ENCODE peak calls at places on chromosomes 11 and 22, in nine cellular contexts. S is nucleus accumbens; P is endothelial cell; Q is bronchial epithelial cell; W is RCC 7860; Z is stimulated activated naive CD8-positive, alpha-beta T cell treated with anti-CD3 and anti-CD28 coated beads, Interleukin-15, Interleukin-2, amounts not matched to agents 100 U/mL and 50 U/mL, for 24 hours; X is mesendoderm; H is uterus; C is activated T-helper 1 cell treated with anti-CD3 and anti-CD28 coated beads, Interleukin-12 subunit alpha, Interleukin-12 subunit beta, Interleukin-2, Interleukin-4 antibody, amounts not matched to agents 30 ng/mL and 10 ng/mL and 1 ng/mL, durations not matched to agents 14 hours and 24 hours and 36 hours. K is an unnamed sample.

GRCh38 chr11:85694385-85694980 is 8.5 kb upstream of the CCDC89 start:
- DNase-seq in S (no peak), P (no peak), Q (peak), W (no peak), Z (no peak), X (peak), H (no peak), C (no peak), K (peak)

GRCh38 chr22:38782402-38783094 is 11.4 kb downstream of the DNAL4 start:
- DNase-seq in S (no peak), P (no peak), Q (no peak), W (no peak), Z (no peak), X (peak), H (no peak), C (no peak), K (no peak)

GRCh38 chr11:118641463-118642019 is 34.1 kb downstream of the PHLDB1 start:
- DNase-seq in S (no peak), P (no peak), Q (peak), W (no peak), Z (no peak), X (no peak), H (no peak), C (no peak), K (no peak)

GRCh38 chr22:49325531-49326395 is 501.9 kb downstream of the BRD1 start:
- DNase-seq in S (no peak), P (no peak), Q (no peak), W (no peak), Z (no peak), X (no peak), H (no peak), C (no peak), K (no peak)

GRCh38 chr11:22508691-22509090 is 116.9 kb downstream of the FANCF start:
- DNase-seq in S (no peak), P (no peak), Q (no peak), W (no peak), Z (no peak), X (no peak), H (no peak), C (no peak), K (no peak)

GRCh38 chr11:67261635-67261941 is 4.7 kb upstream of the GRK2 start:
- DNase-seq in S (no peak), P (no peak), Q (no peak), W (no peak), Z (no peak), X (no peak), H (no peak), C (no peak), K (no peak)

GRCh38 chr11:12120031-12121008 is 9.9 kb downstream of the MICAL2 start:
- DNase-seq in S (no peak), P (no peak), Q (no peak), W (no peak), Z (no peak), X (no peak), H (no peak), C (no peak), K (no peak)

GRCh38 chr11:72154816-72155215 is 19.3 kb downstream of the FOLR3 start:
- DNase-seq in S (no peak), P (no peak), Q (no peak), W (no peak), Z (no peak), X (no peak), H (no peak), C (no peak), K (no peak)

GRCh38 chr11:133834399-133835257 is 10.7 kb downstream of the SPATA19 start:
- DNase-seq in S (no peak), P (no peak), Q (no peak), W (no peak), Z (no peak), X (no peak), H (no peak), C (no peak), K (no peak)

GRCh38 chr22:27105142-27106025 is 448.0 kb downstream of the MIAT start:
- DNase-seq in S (no peak), P (no peak), Q (peak), W (peak), Z (no peak), X (no peak), H (peak), C (no peak), K (peak)

GRCh38 chr11:92687724-92688123 is 281.7 kb upstream of the MTNR1B start:
- DNase-seq in S (no peak), P (no peak), Q (no peak), W (no peak), Z (no peak), X (peak), H (no peak), C (no peak), K (no peak)

GRCh38 chr11:114280696-114281095 is 15.5 kb upstream of the NNMT start:
- DNase-seq in S (no peak), P (peak), Q (peak), W (peak), Z (peak), X (peak), H (peak), C (no peak), K (peak)

K was measured in fibroblast of gingiva.